ENCODE peak calls at places on chromosomes 16 and 17, in nine cellular contexts. C is brain pericyte; X is ovary; K is anterior cingulate cortex; P is A172; Q is NCI-H2029; E is uterus; V is neural progenitor cell; J is stimulated activated CD8-positive, alpha-beta memory T cell treated with anti-CD3 and anti-CD28 coated beads, Interleukin-7, amount 100 ng/mL, for 24 hours. A is an unnamed sample.

GRCh38 chr17:13351046-13351445 is 250.7 kb downstream of the HS3ST3A1 start:
- DNase-seq in V (no peak), C (no peak), J (no peak), E (no peak), Q (no peak), K (no peak), P (peak; percentile 40), X (no peak), A (no peak)

GRCh38 chr16:81427245-81427644 is 17.4 kb upstream of the CMIP start:
- DNase-seq in Q (no peak), X (no peak), E (no peak), V (no peak), J (no peak), K (no peak), P (no peak), C (no peak), A (no peak)

GRCh38 chr16:2148714-2149629 is 547 bp downstream of the RAB26 start:
- DNase-seq in V (peak; percentile 56), Q (no peak), X (peak; percentile 53), E (no peak), C (no peak), P (no peak), J (no peak), K (no peak), A (no peak)

GRCh38 chr17:45200701-45201100 is 21.0 kb upstream of the FMNL1 start:
- DNase-seq in Q (no peak), P (no peak), E (no peak), V (no peak), K (no peak), C (no peak), X (no peak), J (no peak), A (no peak)

GRCh38 chr17:57284984-57285646 is 28.8 kb downstream of the MSI2 start:
- DNase-seq in Q (no peak), P (no peak), V (peak; percentile 46), K (no peak), J (peak; percentile 15), X (peak; percentile 63), C (no peak), E (no peak), A (no peak)

GRCh38 chr16:66278604-66279262 is 87.8 kb upstream of the CDH5 start:
- DNase-seq in P (no peak), C (no peak), K (no peak), E (no peak), Q (peak; percentile 29), X (no peak), J (no peak), V (no peak), A (no peak)

GRCh38 chr16:83746611-83747010 is 61.2 kb upstream of the HSBP1 start:
- DNase-seq in X (no peak), V (no peak), P (no peak), J (no peak), C (no peak), K (no peak), E (no peak), Q (no peak), A (no peak)

GRCh38 chr16:66695935-66696668 is 441 bp downstream of the CMTM4 start:
- DNase-seq in V (peak; percentile 21), Q (no peak), C (no peak), X (peak; percentile 62), J (no peak), P (no peak), E (peak; percentile 37), K (no peak), A (peak; percentile 15)

GRCh38 chr17:57073626-57074025 is 11.4 kb upstream of the AKAP1 start:
- DNase-seq in C (no peak), E (no peak), Q (no peak), K (no peak), V (no peak), P (no peak), J (no peak), X (no peak), A (no peak)

GRCh38 chr17:49213399-49213798 is 2.9 kb downstream of the ABI3 start:
- DNase-seq in K (no peak), J (no peak), E (no peak), X (no peak), C (no peak), Q (no peak), V (no peak), P (no peak), A (no peak)

GRCh38 chr17:17872468-17873345 is 35.9 kb upstream of the SREBF1 start:
- DNase-seq in X (no peak), C (no peak), P (no peak), E (no peak), Q (no peak), K (no peak), J (no peak), V (no peak), A (peak; percentile 64)

GRCh38 chr17:73972901-73973300 is 230.6 kb upstream of the RPL38 start:
- DNase-seq in K (no peak), P (no peak), X (no peak), J (no peak), C (no peak), E (no peak), Q (no peak), V (no peak), A (no peak)